ENCODE peak calls at places on chromosomes 1 and 21, in six cellular contexts. G, D, A, U, F and V are unnamed samples. For H3K4me1, the result is how much of the 10 kb centered on the place peaks cover.

GRCh38 chr1:202085682-202086373 is 36.9 kb upstream of the GPR37L1 start:
- DNase-seq in G (no peak), D (no peak), A (peak), U (peak), F (no peak), V (no peak)

GRCh38 chr1:225642177-225642576 is 10.7 kb downstream of the ENAH start:
- DNase-seq in G (no peak), D (no peak), A (no peak), U (peak), F (no peak), V (no peak)

GRCh38 chr1:220787069-220787614 is 429 bp downstream of the MTARC1 start:
- DNase-seq in G (peak), D (no peak), A (no peak), U (no peak), F (no peak), V (no peak)

GRCh38 chr1:12229386-12229834 is 420 bp upstream of the VPS13D start:
- DNase-seq in G (no peak), D (no peak), A (no peak), U (no peak), F (no peak), V (no peak)

GRCh38 chr1:198575715-198576641 is 35.5 kb upstream of the ATP6V1G3 start:
- DNase-seq in G (no peak), D (no peak), A (no peak), U (peak), F (no peak), V (no peak)

GRCh38 chr1:228445867-228446584 is 29.4 kb upstream of the TRIM17 start:
- DNase-seq in G (no peak), D (peak), A (no peak), U (peak), F (no peak), V (no peak)

GRCh38 chr1:227994632-227995300 is 12.0 kb upstream of the WNT3A start:
- DNase-seq in G (no peak), D (peak), A (no peak), U (no peak), F (no peak), V (no peak)

GRCh38 chr1:30411206-30411605 is 312.2 kb downstream of the MATN1 start:
- DNase-seq in G (peak), D (peak), A (no peak), U (no peak), F (no peak), V (no peak)

GRCh38 chr1:24337455-24337854 is 18.3 kb downstream of the GRHL3 start:
- DNase-seq in G (no peak), D (no peak), A (no peak), U (no peak), F (no peak), V (no peak)

GRCh38 chr1:165259706-165260105 is 96.8 kb downstream of the LMX1A start:
- DNase-seq in G (no peak), D (no peak), A (no peak), U (no peak), F (no peak), V (no peak)

GRCh38 chr1:220878223-220879081 is 791 bp upstream of the HLX start:
- DNase-seq in G (peak), D (no peak), A (no peak), U (no peak), F (peak), V (no peak)

GRCh38 chr21:43602277-43603229 is 56.7 kb downstream of the HSF2BP start:
- DNase-seq in G (no peak), D (no peak), A (no peak), U (no peak), F (no peak), V (no peak)

GRCh38 chr1:54376085-54377039 is 29.8 kb downstream of the SSBP3 start:
- DNase-seq in G (no peak), D (no peak), A (no peak), U (no peak), F (no peak), V (no peak)

GRCh38 chr1:47409311-47410085 is 6.6 kb upstream of the FOXE3 start:
- DNase-seq in G (no peak), D (no peak), A (peak), U (peak), F (no peak), V (no peak)

GRCh38 chr1:39272791-39273071 is 68.2 kb downstream of the MACF1 start:
- DNase-seq in G (no peak), D (no peak), A (no peak), U (no peak), F (no peak), V (no peak)
- H3K27ac ChIP-seq in G (no peak), D (no peak), A (peak), U (no peak), F (peak), V (peak)

GRCh38 chr1:111468717-111469100 is 5.1 kb upstream of the C1orf162 start:
- DNase-seq in G (no peak), D (no peak), A (no peak), U (no peak), F (no peak), V (no peak)

GRCh38 chr1:111469539-111469938 is 4.2 kb upstream of the C1orf162 start:
- DNase-seq in G (no peak), D (no peak), A (no peak), U (no peak), F (no peak), V (no peak)

GRCh38 chr1:111465754-111466153 is 8.0 kb upstream of the C1orf162 start:
- DNase-seq in G (no peak), D (no peak), A (no peak), U (no peak), F (no peak), V (no peak)

GRCh38 chr1:111466480-111466879 is 7.3 kb upstream of the C1orf162 start:
- DNase-seq in G (no peak), D (no peak), A (no peak), U (no peak), F (no peak), V (no peak)

DNA sequence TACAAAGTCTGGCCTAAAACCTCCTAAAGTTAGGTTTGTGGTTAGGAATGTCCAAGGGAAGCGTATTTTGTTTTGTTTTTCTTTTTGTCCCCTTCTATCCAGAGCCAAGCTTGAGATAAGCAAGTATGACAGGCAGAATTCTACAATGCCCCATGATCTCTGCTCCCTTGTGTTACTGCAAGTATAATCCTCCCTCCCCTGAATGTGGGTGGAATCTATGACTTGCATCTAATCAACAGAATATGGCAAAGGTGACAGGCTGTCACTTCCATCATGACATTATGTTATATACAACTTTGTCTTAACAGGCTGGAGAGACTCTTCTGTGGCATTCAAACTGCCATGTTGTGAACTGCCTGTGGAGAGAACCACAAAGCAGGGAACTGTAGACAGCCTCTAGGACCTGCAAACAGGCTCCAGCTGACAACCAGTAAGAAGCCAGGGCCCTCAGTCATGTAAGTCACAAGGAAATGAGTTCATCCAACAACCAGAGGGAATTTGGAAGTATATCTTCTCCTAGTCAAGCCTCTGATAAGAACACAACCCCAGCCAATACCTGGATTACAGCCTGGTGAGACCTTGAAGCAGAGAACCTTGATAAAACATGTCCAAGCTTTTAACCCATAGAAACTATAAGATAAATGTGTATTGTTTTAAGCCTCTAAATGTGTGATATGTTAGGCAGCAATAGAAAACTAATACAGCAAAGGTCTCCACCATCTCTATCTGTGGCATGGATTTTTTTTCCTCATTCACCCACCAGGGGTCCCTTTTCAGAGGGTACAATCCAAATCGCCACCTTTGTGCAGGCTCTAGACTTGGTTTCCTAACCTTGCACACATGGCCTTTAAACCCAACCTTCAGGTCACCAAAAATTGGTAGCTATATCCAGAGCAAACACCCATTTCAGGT is 5.7 kb upstream of the C1orf162 start:
- DNase-seq in G (no peak), D (no peak), A (no peak), U (no peak), F (no peak), V (no peak)
- TF ChIP-seq CTCF in G (no peak), D (no peak), A (no peak), U (no peak), F (no peak), V (no peak)

GRCh38 chr1:21547876-21548275 is 38.7 kb downstream of the ALPL start:
- DNase-seq in G (no peak), D (no peak), A (no peak), U (no peak), F (no peak), V (no peak)
- H3K4me1 ChIP-seq in G (under half), D (under half), A (under half), U (under half), F (under half), V (under half)

DNA sequence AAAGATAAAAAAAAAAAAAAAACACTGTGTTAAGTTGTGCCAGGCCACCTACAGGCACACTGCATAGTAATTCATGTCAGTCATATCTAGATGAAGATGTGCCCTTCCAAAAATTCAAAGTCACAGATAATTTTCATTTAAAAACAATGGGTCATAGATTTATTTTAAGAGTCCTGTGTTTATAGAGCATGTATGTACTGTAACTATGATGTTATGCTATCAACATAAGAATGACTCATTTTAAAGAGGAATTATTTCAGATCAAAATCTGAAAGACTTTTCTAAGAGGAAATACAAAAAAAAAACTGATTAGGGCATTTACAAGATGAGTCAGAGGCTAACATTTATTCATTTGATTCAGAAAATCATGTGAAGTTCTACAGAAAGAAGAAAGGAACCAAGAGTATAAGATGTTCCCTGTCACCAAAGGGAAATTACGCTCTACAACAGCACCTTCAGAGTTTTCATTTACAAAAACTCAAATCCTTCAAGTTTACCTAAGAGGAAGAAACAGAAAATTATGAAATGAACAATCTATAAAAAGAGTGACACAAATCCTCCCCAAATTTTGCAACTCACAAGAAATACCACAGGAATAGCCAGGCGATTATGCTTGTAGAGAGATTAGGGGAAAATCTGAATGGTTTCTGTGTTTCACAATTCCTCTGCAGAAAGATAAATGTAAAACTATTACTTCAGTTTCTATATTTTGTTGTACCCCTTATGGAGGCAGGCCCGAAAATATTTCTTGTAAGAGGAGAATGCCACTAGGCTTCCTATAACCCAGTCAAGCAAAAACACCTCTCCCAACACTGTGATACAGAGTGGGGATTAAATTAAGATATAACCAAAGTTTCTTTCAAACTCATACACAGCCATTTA is 13.8 kb downstream of the TP53BP2 start:
- DNase-seq in G (no peak), D (no peak), A (no peak), U (peak), F (no peak), V (no peak)
- H3K27ac ChIP-seq in G (peak), D (no peak), A (peak), U (peak), F (peak), V (peak)

DNA sequence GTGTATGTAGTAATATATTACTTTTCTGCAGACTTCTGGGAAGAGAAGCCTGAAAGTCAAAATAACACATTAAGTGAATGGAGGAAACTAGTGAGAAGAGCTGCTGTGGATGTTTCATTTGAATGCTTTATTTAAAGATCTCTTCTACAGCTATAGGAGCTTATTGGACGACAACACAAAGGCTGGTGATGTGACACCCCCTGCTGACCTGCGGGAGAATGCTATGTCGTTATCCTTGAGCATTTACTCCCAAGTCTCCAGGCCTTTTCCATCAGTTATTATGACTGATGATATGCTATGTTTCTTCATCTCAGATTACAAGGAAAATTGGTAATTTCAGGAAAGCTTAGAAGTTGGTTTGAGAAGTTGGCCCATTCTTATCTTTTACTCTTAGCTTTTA is 22.3 kb upstream of the PLA2G4A start:
- DNase-seq in G (no peak), D (no peak), A (no peak), U (peak), F (no peak), V (no peak)
- TF ChIP-seq CTCF in G (no peak), D (no peak), A (no peak), U (no peak), F (no peak), V (no peak)